ENCODE peak calls at places on chromosome 5, in four cellular contexts. R, Y, C and I are unnamed samples.
A peak's percentile ranks its signal among the peaks of the same experiment; 100 is the strongest.

GRCh38 chr5:57311921-57312320 is 138.1 kb downstream of the GPBP1 start:
- DNase-seq in R (no peak), C (no peak), Y (no peak), I (no peak)

GRCh38 chr5:131109540-131110255 is 55.4 kb downstream of the HINT1 start:
- DNase-seq in Y (peak; percentile 22), R (no peak), C (no peak), I (no peak)

GRCh38 chr5:140794594-140795258 is at the start of gene PCDHA2:
- DNase-seq in Y (no peak), R (no peak), C (no peak), I (no peak)

GRCh38 chr5:58071566-58071965 is 388.3 kb downstream of the PLK2 start:
- DNase-seq in Y (no peak), C (no peak), R (no peak), I (no peak)

GRCh38 chr5:140076788-140077187 is 33.7 kb upstream of the NRG2 start:
- DNase-seq in C (no peak), Y (no peak), R (no peak), I (no peak)

GRCh38 chr5:79236364-79236969 is 536 bp downstream of the JMY start:
- DNase-seq in C (peak; percentile 23), Y (peak; percentile 42), R (no peak), I (peak; percentile 26)

GRCh38 chr5:18197734-18198133 is 563.5 kb downstream of the TAF11L14 start:
- DNase-seq in Y (no peak), R (no peak), C (no peak), I (no peak)

GRCh38 chr5:153043876-153044275 is 446.6 kb upstream of the GRIA1 start:
- DNase-seq in R (no peak), Y (no peak), C (no peak), I (no peak)

GRCh38 chr5:93621340-93621872 is 38.4 kb downstream of the NR2F1 start:
- DNase-seq in Y (no peak), C (no peak), R (no peak), I (no peak)

GRCh38 chr5:38467353-38468040 is 88.9 kb downstream of the LIFR start:
- DNase-seq in R (peak; percentile 74), C (no peak), Y (no peak), I (no peak)

GRCh38 chr5:65191554-65192126 is 290.1 kb downstream of the ADAMTS6 start:
- DNase-seq in Y (no peak), R (no peak), C (no peak), I (no peak)

GRCh38 chr5:83197326-83197725 is 120.0 kb downstream of the XRCC4 start:
- DNase-seq in C (no peak), R (no peak), Y (no peak), I (no peak)

GRCh38 chr5:151239237-151239861 is 13.6 kb upstream of the GM2A start:
- DNase-seq in R (no peak), Y (peak; percentile 52), C (peak; percentile 48), I (peak; percentile 37)

GRCh38 chr5:106020889-106021288 is 1649.8 kb downstream of the EFNA5 start:
- DNase-seq in C (no peak), Y (no peak), R (no peak), I (no peak)

GRCh38 chr5:62341783-62342475 is 35.9 kb downstream of the KIF2A start:
- DNase-seq in C (no peak), Y (no peak), R (no peak), I (no peak)

GRCh38 chr5:134555889-134556311 is 30.4 kb downstream of the JADE2 start:
- DNase-seq in R (peak; percentile 71), C (peak; percentile 64), Y (peak; percentile 89), I (peak; percentile 67)

GRCh38 chr5:175800656-175801081 is 70.7 kb upstream of the CPLX2 start:
- DNase-seq in C (no peak), Y (no peak), R (no peak), I (no peak)

GRCh38 chr5:5752844-5753243 is 330.4 kb downstream of the ICE1 start:
- DNase-seq in C (no peak), R (no peak), Y (no peak), I (no peak)

GRCh38 chr5:96597441-96598020 is 64.6 kb upstream of the CAST start:
- DNase-seq in Y (no peak), C (no peak), R (no peak), I (no peak)

GRCh38 chr5:139708877-139709586 is 60.9 kb downstream of the CXXC5 start:
- DNase-seq in Y (no peak), C (no peak), R (no peak), I (no peak)

GRCh38 chr5:133801955-133802751 is 166.3 kb downstream of the C5orf15 start:
- DNase-seq in R (no peak), C (no peak), Y (no peak), I (no peak)

GRCh38 chr5:111670826-111671492 is 86.0 kb downstream of the NREP start:
- DNase-seq in C (no peak), R (no peak), Y (no peak), I (no peak)

GRCh38 chr5:143898381-143898780 is 86.4 kb downstream of the HMHB1 start:
- DNase-seq in C (no peak), Y (peak; percentile 19), R (no peak), I (no peak)

GRCh38 chr5:76528547-76529334 is 94.5 kb downstream of the F2RL2 start:
- DNase-seq in C (no peak), Y (no peak), R (no peak), I (no peak)

GRCh38 chr5:119478781-119479180 is 26.5 kb downstream of the HSD17B4 start:
- DNase-seq in Y (no peak), C (no peak), R (no peak), I (no peak)

GRCh38 chr5:52692618-52693017 is 95.1 kb upstream of the ITGA1 start:
- DNase-seq in R (no peak), Y (no peak), C (no peak), I (no peak)

GRCh38 chr5:117102591-117102990 is 528.0 kb upstream of the SEMA6A start:
- DNase-seq in Y (no peak), C (no peak), R (no peak), I (no peak)

GRCh38 chr5:172051643-172052362 is 45.4 kb upstream of the FBXW11 start:
- DNase-seq in R (no peak), C (no peak), Y (no peak), I (no peak)

GRCh38 chr5:61018102-61018501 is 73.1 kb downstream of the NDUFAF2 start:
- DNase-seq in C (no peak), R (no peak), Y (no peak), I (no peak)